ENCODE peak calls at places on chromosomes 11 and 22, in five cellular contexts. One of them, this sample, is unnamed. For H3K4me1, the result is how much of the 10 kb centered on the place peaks cover.

GRCh38 chr11:33461726-33462125 is 204.5 kb downstream of the HIPK3 start:
- DNase-seq in IMR-90: no peak
- DNase-seq in right lobe of liver: no peak
- DNase-seq in esophagus squamous epithelium: no peak
- DNase-seq in heart left ventricle: no peak
- DNase-seq in this sample: no peak

GRCh38 chr11:84408946-84409411 is 1122.8 kb upstream of the CCDC90B start:
- DNase-seq in esophagus squamous epithelium: no peak
- DNase-seq in heart left ventricle: no peak
- DNase-seq in right lobe of liver: no peak
- DNase-seq in IMR-90: no peak
- DNase-seq in this sample: no peak

GRCh38 chr22:41598081-41598480 is 8.4 kb upstream of the PMM1 start:
- DNase-seq in esophagus squamous epithelium: no peak
- DNase-seq in IMR-90: peak
- DNase-seq in heart left ventricle: no peak
- DNase-seq in right lobe of liver: no peak
- DNase-seq in this sample: no peak

GRCh38 chr22:48240935-48241230 is 1478.4 kb downstream of the TBC1D22A start:
- DNase-seq in heart left ventricle: no peak
- DNase-seq in right lobe of liver: no peak
- DNase-seq in esophagus squamous epithelium: no peak
- DNase-seq in IMR-90: no peak
- DNase-seq in this sample: no peak

GRCh38 chr22:20457506-20458240 is 20.0 kb upstream of the SCARF2 start:
- DNase-seq in esophagus squamous epithelium: no peak
- DNase-seq in IMR-90: no peak
- DNase-seq in heart left ventricle: no peak
- DNase-seq in right lobe of liver: no peak
- DNase-seq in this sample: no peak

GRCh38 chr11:13668957-13669521 is 571 bp downstream of the FAR1 start:
- DNase-seq in esophagus squamous epithelium: no peak
- DNase-seq in heart left ventricle: peak
- DNase-seq in IMR-90: peak
- DNase-seq in right lobe of liver: peak
- DNase-seq in this sample: no peak

GRCh38 chr11:63622318-63622717 is 8.1 kb upstream of the PLAAT3 start:
- DNase-seq in right lobe of liver: no peak
- DNase-seq in heart left ventricle: no peak
- DNase-seq in esophagus squamous epithelium: no peak
- DNase-seq in IMR-90: no peak
- DNase-seq in this sample: no peak

GRCh38 chr22:38089474-38089851 is 5.5 kb upstream of the SLC16A8 start:
- DNase-seq in IMR-90: no peak
- DNase-seq in right lobe of liver: no peak
- DNase-seq in esophagus squamous epithelium: no peak
- DNase-seq in heart left ventricle: no peak
- DNase-seq in this sample: peak

GRCh38 chr11:71451596-71452353 is 1.2 kb upstream of the NADSYN1 start:
- DNase-seq in heart left ventricle: no peak
- DNase-seq in esophagus squamous epithelium: no peak
- DNase-seq in IMR-90: no peak
- DNase-seq in right lobe of liver: no peak
- DNase-seq in this sample: peak

GRCh38 chr11:130644187-130644586 is 195.7 kb downstream of the ADAMTS15 start:
- DNase-seq in heart left ventricle: no peak
- DNase-seq in esophagus squamous epithelium: no peak
- DNase-seq in IMR-90: no peak
- DNase-seq in right lobe of liver: no peak
- DNase-seq in this sample: no peak

GRCh38 chr22:26143801-26144325 is 25.4 kb upstream of the SEZ6L start:
- DNase-seq in IMR-90: no peak
- DNase-seq in esophagus squamous epithelium: no peak
- DNase-seq in heart left ventricle: no peak
- DNase-seq in right lobe of liver: no peak
- DNase-seq in this sample: no peak

GRCh38 chr11:129278586-129279319 is 86.6 kb upstream of the ARHGAP32 start:
- DNase-seq in right lobe of liver: peak
- DNase-seq in esophagus squamous epithelium: no peak
- DNase-seq in IMR-90: no peak
- DNase-seq in heart left ventricle: no peak
- DNase-seq in this sample: no peak

GRCh38 chr11:64650923-64651523 is 60.0 kb downstream of the SLC22A12 start:
- DNase-seq in right lobe of liver: no peak
- DNase-seq in IMR-90: peak
- DNase-seq in esophagus squamous epithelium: no peak
- DNase-seq in heart left ventricle: no peak
- DNase-seq in this sample: no peak

GRCh38 chr11:79081441-79082124 is 359.2 kb downstream of the TENM4 start:
- DNase-seq in IMR-90: peak
- DNase-seq in heart left ventricle: no peak
- DNase-seq in right lobe of liver: no peak
- DNase-seq in esophagus squamous epithelium: no peak
- DNase-seq in this sample: no peak

GRCh38 chr22:18085188-18085587 is 7.4 kb downstream of the PEX26 start:
- DNase-seq in right lobe of liver: peak
- DNase-seq in esophagus squamous epithelium: no peak
- DNase-seq in heart left ventricle: no peak
- DNase-seq in IMR-90: peak
- DNase-seq in this sample: no peak

GRCh38 chr11:122861631-122862030 is 20.9 kb upstream of the JHY start:
- DNase-seq in esophagus squamous epithelium: no peak
- DNase-seq in IMR-90: no peak
- DNase-seq in right lobe of liver: no peak
- DNase-seq in heart left ventricle: no peak
- DNase-seq in this sample: no peak

GRCh38 chr22:36056980-36057379 is 28.4 kb upstream of the RBFOX2 start:
- DNase-seq in esophagus squamous epithelium: no peak
- DNase-seq in heart left ventricle: no peak
- DNase-seq in IMR-90: peak
- DNase-seq in right lobe of liver: no peak
- DNase-seq in this sample: no peak

GRCh38 chr11:124760806-124761205 is 1.3 kb downstream of the ESAM start:
- DNase-seq in esophagus squamous epithelium: no peak
- DNase-seq in IMR-90: no peak
- DNase-seq in right lobe of liver: no peak
- DNase-seq in heart left ventricle: no peak
- DNase-seq in this sample: no peak

GRCh38 chr11:102157219-102157618 is 47.0 kb downstream of the YAP1 start:
- DNase-seq in esophagus squamous epithelium: no peak
- DNase-seq in right lobe of liver: peak
- DNase-seq in IMR-90: peak
- DNase-seq in heart left ventricle: peak
- DNase-seq in this sample: no peak

GRCh38 chr22:29309332-29310064 is 3.0 kb downstream of the GAS2L1 start:
- DNase-seq in esophagus squamous epithelium: no peak
- DNase-seq in heart left ventricle: peak
- DNase-seq in right lobe of liver: peak
- DNase-seq in IMR-90: no peak
- DNase-seq in this sample: peak

GRCh38 chr22:19912236-19912999 is 29.2 kb upstream of the COMT start:
- DNase-seq in right lobe of liver: no peak
- DNase-seq in IMR-90: no peak
- DNase-seq in heart left ventricle: no peak
- DNase-seq in esophagus squamous epithelium: no peak
- DNase-seq in this sample: no peak

GRCh38 chr11:109421981-109422590 is at the start of gene C11orf87:
- DNase-seq in right lobe of liver: no peak
- DNase-seq in IMR-90: no peak
- DNase-seq in esophagus squamous epithelium: no peak
- DNase-seq in heart left ventricle: no peak
- DNase-seq in this sample: no peak

GRCh38 chr11:111999111-111999510 is 26.1 kb upstream of the DLAT start:
- DNase-seq in heart left ventricle: no peak
- DNase-seq in right lobe of liver: no peak
- DNase-seq in esophagus squamous epithelium: no peak
- DNase-seq in IMR-90: no peak
- DNase-seq in this sample: no peak

GRCh38 chr11:47004595-47005033 is 68.1 kb downstream of the CSTPP1 start:
- DNase-seq in right lobe of liver: peak
- DNase-seq in IMR-90: peak
- DNase-seq in heart left ventricle: peak
- DNase-seq in esophagus squamous epithelium: no peak
- DNase-seq in this sample: no peak

GRCh38 chr11:114416441-114416928 is 16.0 kb downstream of the RBM7 start:
- DNase-seq in IMR-90: peak
- DNase-seq in right lobe of liver: no peak
- DNase-seq in heart left ventricle: no peak
- DNase-seq in esophagus squamous epithelium: no peak
- DNase-seq in this sample: no peak

GRCh38 chr22:33921576-33922181 is 1.4 kb upstream of the LARGE1 start:
- DNase-seq in IMR-90: peak
- DNase-seq in right lobe of liver: peak
- DNase-seq in esophagus squamous epithelium: no peak
- DNase-seq in heart left ventricle: peak
- DNase-seq in this sample: peak

GRCh38 chr11:72693271-72693968 is 19.2 kb upstream of the PDE2A start:
- DNase-seq in IMR-90: no peak
- DNase-seq in right lobe of liver: no peak
- DNase-seq in esophagus squamous epithelium: no peak
- DNase-seq in heart left ventricle: no peak
- DNase-seq in this sample: no peak

GRCh38 chr11:111733655-111734088 is 32.5 kb downstream of the PPP2R1B start:
- DNase-seq in heart left ventricle: peak
- DNase-seq in IMR-90: no peak
- DNase-seq in esophagus squamous epithelium: no peak
- DNase-seq in right lobe of liver: peak
- DNase-seq in this sample: no peak

DNA sequence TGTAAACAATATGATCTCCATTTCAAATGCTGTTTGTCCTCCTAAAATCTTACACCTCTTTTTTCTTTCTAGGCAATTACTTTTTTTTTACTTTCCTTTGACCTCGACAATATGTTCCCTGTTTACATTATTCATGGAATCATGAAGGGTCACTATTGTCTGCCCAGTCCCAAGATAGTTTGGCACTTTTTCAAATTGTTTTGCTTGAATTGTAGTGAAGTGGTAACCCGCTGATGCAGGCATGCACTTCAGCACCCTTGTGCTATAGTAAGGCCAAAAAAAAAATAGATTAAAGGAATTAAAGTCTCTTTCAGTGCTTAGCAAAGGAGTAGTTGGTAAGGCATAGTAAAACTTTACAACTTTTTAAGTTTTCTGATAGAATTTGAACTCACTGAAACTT is 90.9 kb downstream of the PAX6 start:
- DNase-seq in IMR-90: no peak
- DNase-seq in heart left ventricle: no peak
- DNase-seq in right lobe of liver: no peak
- DNase-seq in esophagus squamous epithelium: no peak
- DNase-seq in this sample: no peak
- TF ChIP-seq POLR2A in IMR-90: no peak
- TF ChIP-seq POLR2A in heart left ventricle: no peak
- TF ChIP-seq POLR2A in right lobe of liver: no peak
- TF ChIP-seq POLR2A in esophagus squamous epithelium: no peak
- TF ChIP-seq POLR2A in this sample: no peak

DNA sequence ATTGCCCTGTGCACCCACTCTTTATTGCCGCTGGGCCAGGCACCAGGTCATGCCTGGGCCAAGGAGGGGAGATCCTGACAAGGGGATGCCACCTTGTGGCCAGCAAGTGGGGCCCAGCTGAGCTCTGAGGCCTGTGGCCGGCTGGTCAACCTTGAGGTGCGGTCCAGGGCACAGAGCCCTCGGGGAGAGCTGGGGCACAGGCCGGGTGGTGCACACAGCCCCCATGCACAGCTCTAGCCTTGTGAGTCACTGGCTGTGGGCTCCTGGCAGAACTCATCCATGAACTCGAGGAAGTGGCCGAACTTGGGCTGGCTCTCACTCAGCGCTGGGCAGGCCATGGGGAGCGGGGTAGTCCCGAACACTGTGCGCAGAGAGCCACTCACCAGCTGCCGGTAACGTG is 94.3 kb downstream of the RNF169 start:
- DNase-seq in right lobe of liver: no peak
- DNase-seq in esophagus squamous epithelium: no peak
- DNase-seq in heart left ventricle: no peak
- DNase-seq in IMR-90: no peak
- DNase-seq in this sample: peak
- TF ChIP-seq CTCF in right lobe of liver: no peak
- TF ChIP-seq CTCF in esophagus squamous epithelium: no peak
- TF ChIP-seq CTCF in heart left ventricle: no peak
- TF ChIP-seq CTCF in IMR-90: no peak
- TF ChIP-seq CTCF in this sample: no peak

GRCh38 chr11:66324626-66325025 is 7.8 kb upstream of the CD248 start:
- DNase-seq in esophagus squamous epithelium: no peak
- DNase-seq in right lobe of liver: no peak
- DNase-seq in IMR-90: no peak
- DNase-seq in heart left ventricle: no peak
- DNase-seq in this sample: no peak
- H3K4me1 ChIP-seq in esophagus squamous epithelium: under half
- H3K4me1 ChIP-seq in right lobe of liver: under half
- H3K4me1 ChIP-seq in IMR-90: under half
- H3K4me1 ChIP-seq in heart left ventricle: under half
- H3K4me1 ChIP-seq in this sample: under half

DNA sequence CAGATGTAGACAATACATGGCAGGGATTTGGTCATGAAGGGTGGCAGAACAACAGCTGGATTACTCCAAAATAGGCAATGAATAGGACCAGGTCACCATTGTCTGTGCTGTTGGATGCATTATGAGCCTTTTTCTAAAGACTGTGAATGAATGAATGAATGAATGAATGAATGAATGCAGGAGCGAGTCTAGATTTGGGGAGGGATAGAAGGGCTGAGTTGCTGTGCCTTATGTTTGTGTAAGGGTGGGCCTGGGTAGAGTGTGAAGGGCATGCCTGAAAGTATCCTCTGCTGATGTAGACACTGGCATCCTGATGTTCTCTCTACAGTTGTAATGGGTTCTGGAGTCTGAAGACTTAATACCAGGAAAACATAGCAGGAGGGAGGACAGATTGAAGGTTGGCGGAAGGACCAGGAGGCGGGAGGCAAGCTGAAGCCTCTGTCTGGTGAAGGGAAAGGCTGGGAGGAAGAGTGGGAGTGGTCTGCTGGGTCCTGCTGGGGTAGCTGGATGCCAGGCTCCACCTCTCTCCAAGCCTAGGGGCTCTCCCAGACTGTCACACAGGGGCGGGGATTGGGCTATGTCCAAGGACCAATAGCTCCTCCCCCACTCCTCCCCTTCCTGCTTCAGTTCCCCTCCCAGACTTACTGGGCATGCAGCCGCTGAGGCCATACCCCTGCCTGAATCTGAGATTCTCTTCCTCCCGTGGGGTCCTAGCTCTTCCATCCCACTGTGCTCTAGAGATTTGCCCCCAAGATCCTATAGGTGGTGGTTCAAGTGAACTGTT is 4.8 kb downstream of the TRIM3 start:
- DNase-seq in IMR-90: peak
- DNase-seq in heart left ventricle: peak
- DNase-seq in right lobe of liver: peak
- DNase-seq in esophagus squamous epithelium: no peak
- DNase-seq in this sample: no peak
- TF ChIP-seq POLR2A in IMR-90: no peak
- TF ChIP-seq POLR2A in heart left ventricle: peak
- TF ChIP-seq POLR2A in right lobe of liver: no peak
- TF ChIP-seq POLR2A in esophagus squamous epithelium: no peak
- TF ChIP-seq POLR2A in this sample: no peak

GRCh38 chr11:100010393-100010792 is 676.7 kb upstream of the ARHGAP42 start:
- DNase-seq in IMR-90: no peak
- DNase-seq in right lobe of liver: no peak
- DNase-seq in heart left ventricle: no peak
- DNase-seq in esophagus squamous epithelium: no peak
- DNase-seq in this sample: no peak
- TF ChIP-seq CTCF in IMR-90: no peak
- TF ChIP-seq CTCF in right lobe of liver: no peak
- TF ChIP-seq CTCF in heart left ventricle: no peak
- TF ChIP-seq CTCF in esophagus squamous epithelium: no peak
- TF ChIP-seq CTCF in this sample: no peak

GRCh38 chr11:116927163-116927772 is 89.8 kb upstream of the APOA1 start:
- DNase-seq in heart left ventricle: no peak
- DNase-seq in esophagus squamous epithelium: no peak
- DNase-seq in right lobe of liver: no peak
- DNase-seq in IMR-90: no peak
- DNase-seq in this sample: no peak
- H3K4me1 ChIP-seq in heart left ventricle: under half
- H3K4me1 ChIP-seq in esophagus squamous epithelium: under half
- H3K4me1 ChIP-seq in right lobe of liver: under half
- H3K4me1 ChIP-seq in IMR-90: under half
- H3K4me1 ChIP-seq in this sample: under half

This sample was measured in upper lobe of left lung.